ENCODE peak calls at places on chromosome 13, in four cellular contexts. L, Q, G and X are unnamed samples.

GRCh38 chr13:24148414-24149305 is 11.9 kb upstream of the SPATA13 start:
- DNase-seq in G (no peak), L (peak), Q (no peak), X (no peak)

GRCh38 chr13:112583592-112584277 is 4.2 kb downstream of the TUBGCP3 start:
- DNase-seq in L (no peak), G (peak), Q (peak), X (peak)

GRCh38 chr13:95660981-95661581 is 15.9 kb upstream of the DNAJC3 start:
- DNase-seq in Q (no peak), G (no peak), L (peak), X (peak)

GRCh38 chr13:101917833-101918755 is 465.6 kb downstream of the ITGBL1 start:
- DNase-seq in G (no peak), L (no peak), Q (no peak), X (no peak)

GRCh38 chr13:81184556-81185265 is 843.8 kb upstream of the SPRY2 start:
- DNase-seq in G (no peak), L (no peak), Q (no peak), X (no peak)

GRCh38 chr13:113777311-113778260 is 18.6 kb downstream of the TMEM255B start:
- DNase-seq in L (peak), G (no peak), Q (no peak), X (no peak)

GRCh38 chr13:25971499-25972145 is 80.2 kb downstream of the SHISA2 start:
- DNase-seq in Q (no peak), L (peak), G (no peak), X (no peak)

GRCh38 chr13:71879129-71879535 is 12.1 kb upstream of the DACH1 start:
- DNase-seq in Q (no peak), G (no peak), L (peak), X (peak)

GRCh38 chr13:35349673-35350278 is 126.7 kb downstream of the MAB21L1 start:
- DNase-seq in G (no peak), L (peak), Q (no peak), X (peak)

GRCh38 chr13:94345374-94346195 is 133.9 kb downstream of the DCT start:
- DNase-seq in L (peak), G (no peak), Q (no peak), X (peak)

GRCh38 chr13:102376314-102376713 is 25.5 kb downstream of the FGF14 start:
- DNase-seq in L (no peak), G (no peak), Q (no peak), X (no peak)

GRCh38 chr13:95301947-95302386 is 716 bp upstream of the ABCC4 start:
- DNase-seq in L (no peak), Q (no peak), G (no peak), X (no peak)

GRCh38 chr13:97911311-97912138 is 42.0 kb upstream of the IPO5 start:
- DNase-seq in Q (no peak), L (peak), G (no peak), X (peak)

GRCh38 chr13:95100525-95101121 is 200.6 kb downstream of the ABCC4 start:
- DNase-seq in Q (no peak), G (no peak), L (no peak), X (peak)

GRCh38 chr13:109331898-109332297 is 454.5 kb downstream of the IRS2 start:
- DNase-seq in G (no peak), L (peak), Q (no peak), X (no peak)

GRCh38 chr13:27820524-27821482 is 28.5 kb downstream of the GSX1 start:
- DNase-seq in G (no peak), Q (no peak), L (no peak), X (no peak)

GRCh38 chr13:113625965-113626661 is 31.9 kb downstream of the ATP4B start:
- DNase-seq in Q (no peak), L (no peak), G (no peak), X (no peak)

GRCh38 chr13:108214511-108215383 is 589 bp downstream of the LIG4 start:
- DNase-seq in Q (no peak), L (peak), G (no peak), X (peak)

DNA sequence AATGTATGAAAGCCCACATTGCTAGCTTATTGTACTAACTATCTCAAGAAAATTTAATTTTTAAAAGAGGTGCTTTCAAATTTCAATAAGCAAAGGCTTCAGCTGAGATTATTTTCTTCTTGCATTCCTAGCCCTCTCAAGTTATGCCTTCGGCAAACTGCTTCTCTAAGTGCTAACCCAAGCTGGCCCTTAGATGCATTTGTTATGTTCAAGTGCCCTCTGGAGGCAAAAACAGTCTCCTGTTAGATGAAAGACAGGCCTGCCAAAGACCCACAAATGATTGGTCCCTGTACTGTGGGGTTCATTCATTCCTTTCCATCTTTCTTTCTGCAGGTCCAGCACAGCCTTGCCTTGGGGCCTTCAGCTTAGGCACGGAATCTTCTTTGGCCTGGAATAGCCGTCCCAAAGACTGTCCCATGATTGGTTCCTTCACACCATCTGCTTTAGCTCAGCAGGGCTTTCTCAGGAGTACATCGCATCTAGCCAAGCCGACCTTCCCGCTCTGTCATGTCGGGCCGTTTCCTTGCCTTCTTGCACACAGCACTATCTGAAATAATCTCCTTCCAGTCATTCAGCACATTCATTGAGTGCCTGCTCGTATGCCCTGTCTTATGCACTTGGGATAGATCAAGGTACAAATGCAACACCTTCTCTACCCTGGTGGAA is 26.4 kb upstream of the TPTE2 start:
- DNase-seq in L (peak), Q (no peak), G (no peak), X (peak)
- TF ChIP-seq CTCF in L (peak), Q (no peak), G (peak), X (peak)

GRCh38 chr13:77019756-77020155 is 7.2 kb downstream of the FBXL3 start:
- DNase-seq in Q (no peak), G (no peak), L (no peak), X (no peak)

GRCh38 chr13:77016241-77016812 is 10.6 kb downstream of the FBXL3 start:
- DNase-seq in G (no peak), Q (no peak), L (no peak), X (no peak)

GRCh38 chr13:77013853-77014542 is 13.0 kb downstream of the FBXL3 start:
- DNase-seq in G (no peak), Q (no peak), L (no peak), X (no peak)

GRCh38 chr13:77014906-77015685 is 11.9 kb downstream of the FBXL3 start:
- DNase-seq in Q (no peak), L (no peak), G (no peak), X (no peak)

GRCh38 chr13:77016888-77017623 is 9.9 kb downstream of the FBXL3 start:
- DNase-seq in Q (no peak), G (no peak), L (no peak), X (no peak)
- TF ChIP-seq CTCF in Q (no peak), G (no peak), L (peak), X (no peak)

DNA sequence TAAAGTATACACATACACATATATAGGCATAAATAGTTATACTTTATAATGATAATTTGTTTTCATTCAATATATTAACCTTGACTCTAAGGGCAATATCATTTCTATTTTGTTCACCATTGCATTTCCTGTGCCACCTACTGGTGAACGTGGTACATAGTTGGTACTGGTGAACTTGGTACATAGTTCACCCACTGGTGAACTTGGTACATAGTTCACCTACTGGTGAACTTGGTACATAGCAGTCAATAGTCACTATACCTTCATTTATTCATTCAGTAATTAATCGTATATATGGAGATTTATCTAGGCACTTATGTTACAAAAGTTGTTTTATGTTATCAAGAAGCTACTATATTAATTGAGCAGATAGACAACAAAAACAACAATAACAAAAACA is 172.6 kb upstream of the ATXN8OS start:
- DNase-seq in G (no peak), L (no peak), Q (no peak), X (peak)
- TF ChIP-seq CTCF in G (no peak), L (no peak), Q (no peak), X (peak)

GRCh38 chr13:48942131-48942530 is 33.6 kb upstream of the FNDC3A start:
- DNase-seq in G (no peak), L (no peak), Q (no peak), X (no peak)
- TF ChIP-seq CTCF in G (no peak), L (no peak), Q (no peak), X (no peak)

DNA sequence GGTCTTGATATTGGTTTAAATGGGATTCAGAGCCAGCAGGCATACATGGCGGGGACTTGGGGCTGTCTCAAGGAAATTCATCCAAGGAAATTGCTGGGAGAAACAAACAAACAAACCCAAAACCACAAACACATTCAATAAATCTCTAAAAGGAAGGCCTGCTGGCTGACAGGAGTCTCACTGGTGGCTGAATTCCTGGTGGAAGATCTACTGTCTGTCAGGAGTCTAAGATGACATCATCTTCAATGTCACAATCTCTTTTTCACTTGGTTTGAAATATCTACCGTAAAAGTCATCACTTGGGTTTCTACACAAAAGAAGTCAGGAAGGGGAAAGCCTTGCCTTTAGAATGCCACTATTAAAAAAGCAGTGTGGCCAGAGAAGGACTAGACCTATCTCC is 87.9 kb downstream of the KLF5 start:
- DNase-seq in Q (no peak), G (no peak), L (no peak), X (no peak)
- TF ChIP-seq CTCF in Q (no peak), G (no peak), L (no peak), X (no peak)

GRCh38 chr13:40148103-40148502 is 492.6 kb downstream of the COG6 start:
- DNase-seq in G (no peak), L (no peak), Q (no peak), X (no peak)

GRCh38 chr13:40143559-40143958 is 488.1 kb downstream of the COG6 start:
- DNase-seq in G (no peak), Q (no peak), L (no peak), X (no peak)

GRCh38 chr13:40145139-40145538 is 489.7 kb downstream of the COG6 start:
- DNase-seq in G (no peak), Q (no peak), L (no peak), X (no peak)

GRCh38 chr13:40146586-40147240 is 491.3 kb downstream of the COG6 start:
- DNase-seq in Q (no peak), L (no peak), G (no peak), X (no peak)

DNA sequence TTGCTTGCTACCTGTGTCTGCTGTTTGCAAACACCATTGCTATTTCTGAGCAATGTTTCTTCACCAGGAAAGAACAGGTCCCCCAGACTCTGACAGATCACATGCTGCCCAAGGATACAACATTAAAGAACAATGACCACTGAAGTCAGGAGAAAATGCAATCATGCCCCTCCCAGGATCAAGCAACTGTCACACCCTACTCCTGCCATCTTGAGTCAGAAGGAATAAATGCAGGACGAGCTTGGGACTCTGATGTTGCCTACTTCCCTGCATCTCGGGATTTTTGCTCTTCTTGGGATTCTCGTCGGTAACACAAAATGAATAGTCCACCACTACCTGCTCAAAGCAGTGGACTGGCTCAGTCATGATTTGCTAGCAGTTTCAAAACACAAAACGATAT is 490.6 kb downstream of the COG6 start:
- DNase-seq in G (no peak), Q (no peak), L (no peak), X (no peak)
- TF ChIP-seq CTCF in G (no peak), Q (no peak), L (no peak), X (no peak)

GRCh38 chr13:92074658-92075057 is 676.2 kb downstream of the GPC5 start:
- DNase-seq in Q (no peak), G (no peak), L (peak), X (peak)
- TF ChIP-seq CTCF in Q (no peak), G (no peak), L (peak), X (peak)

GRCh38 chr13:37058801-37059135 is 720 bp downstream of the SUPT20H start:
- DNase-seq in Q (no peak), G (no peak), L (peak), X (no peak)

GRCh38 chr13:37059848-37060192 is 332 bp upstream of the SUPT20H start:
- DNase-seq in Q (no peak), G (no peak), L (no peak), X (no peak)

GRCh38 chr13:37059136-37059847 is at the start of gene SUPT20H:
- DNase-seq in Q (peak), L (peak), G (peak), X (peak)
- TF ChIP-seq CTCF in Q (no peak), L (no peak), G (peak), X (no peak)

DNA sequence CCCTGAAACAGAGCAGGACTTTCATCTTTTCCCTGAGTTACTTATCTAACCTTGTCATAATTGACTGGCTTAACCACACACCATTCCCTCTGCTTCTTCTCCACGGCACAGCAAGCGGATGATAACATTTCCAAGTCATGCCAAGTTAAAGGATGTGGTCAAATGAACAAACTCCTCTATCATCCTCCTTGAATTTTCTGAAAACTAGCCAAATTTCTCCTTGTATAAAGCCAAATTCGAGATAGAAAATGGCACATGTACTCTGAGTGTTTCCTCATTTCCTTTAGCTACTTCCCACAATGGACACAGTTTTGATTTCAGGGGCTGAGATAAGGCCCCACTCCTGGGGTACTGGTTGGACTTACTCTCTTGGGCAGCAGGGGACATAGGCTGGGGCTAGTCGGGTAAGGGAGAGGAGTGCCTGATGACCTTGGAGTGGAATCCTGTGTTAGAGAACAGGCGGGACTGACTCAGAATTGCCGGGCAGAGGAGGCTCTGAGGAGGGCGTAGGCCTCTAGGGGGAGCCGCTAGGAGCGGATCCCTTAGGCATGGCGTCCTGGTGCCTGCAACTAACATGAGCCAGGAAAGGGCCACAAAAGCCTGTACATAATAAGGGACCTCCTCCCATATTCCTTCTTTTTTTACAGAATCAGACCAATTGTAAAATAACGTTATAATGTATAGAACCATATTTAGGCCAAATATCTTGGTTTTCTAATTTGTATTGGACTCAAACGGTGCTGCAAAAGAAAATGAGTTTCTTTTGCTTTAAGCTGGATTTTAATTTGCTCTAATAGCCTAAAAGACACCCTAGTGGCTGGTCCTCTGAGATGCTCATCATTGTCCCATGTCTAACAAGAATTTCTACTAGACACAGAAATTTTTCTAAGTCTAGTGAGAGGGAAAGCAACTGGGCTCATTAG is 20.4 kb upstream of the TMTC4 start:
- DNase-seq in Q (no peak), L (peak), G (no peak), X (no peak)
- TF ChIP-seq CTCF in Q (no peak), L (peak), G (peak), X (peak)

GRCh38 chr13:58963321-58963720 is 1200.4 kb downstream of the DIAPH3 start:
- DNase-seq in L (no peak), Q (no peak), G (no peak), X (no peak)

GRCh38 chr13:58955546-58956385 is 1208.0 kb downstream of the DIAPH3 start:
- DNase-seq in Q (no peak), L (no peak), G (no peak), X (peak)

GRCh38 chr13:58964048-58964447 is 1199.7 kb downstream of the DIAPH3 start:
- DNase-seq in L (no peak), Q (no peak), G (no peak), X (no peak)

DNA sequence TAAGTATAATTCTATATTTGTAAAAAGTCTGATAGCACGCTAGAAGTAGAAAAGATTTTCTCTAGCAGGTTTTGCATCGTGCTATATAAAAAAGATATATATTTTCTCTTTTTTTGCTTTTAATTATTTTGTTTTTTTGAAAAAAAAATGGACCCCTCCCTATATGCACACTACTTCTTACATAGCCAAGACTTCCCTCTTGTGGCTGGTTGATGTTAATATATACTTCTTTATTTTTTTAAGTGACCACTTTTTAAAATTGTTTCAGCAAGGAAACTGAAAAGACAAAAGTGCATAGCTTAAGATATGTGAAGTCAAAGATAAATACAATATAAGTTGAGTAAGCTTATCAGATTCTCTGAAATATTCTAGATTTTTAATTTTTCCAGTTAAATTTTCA is 1202.8 kb downstream of the DIAPH3 start:
- DNase-seq in L (peak), Q (no peak), G (no peak), X (peak)
- TF ChIP-seq CTCF in L (peak), Q (no peak), G (no peak), X (no peak)